ENCODE peak calls at places on chromosomes 5 and 9, in eight cellular contexts. One of them, this sample, is unnamed.

GRCh38 chr5:159099049-159099760 is 511 bp downstream of the EBF1 start:
- DNase-seq in foreskin fibroblast: peak; percentile 82
- DNase-seq in cardiac muscle cell: peak; percentile 76
- DNase-seq in heart right ventricle: no peak
- DNase-seq in fibroblast of mammary gland: peak; percentile 38
- DNase-seq in A549: peak; percentile 58
- DNase-seq in breast epithelium: no peak
- DNase-seq in transverse colon: no peak
- DNase-seq in this sample: no peak

GRCh38 chr9:115263731-115264130 is 145.8 kb upstream of the TNC start:
- DNase-seq in foreskin fibroblast: peak; percentile 89
- DNase-seq in cardiac muscle cell: no peak
- DNase-seq in heart right ventricle: no peak
- DNase-seq in fibroblast of mammary gland: peak; percentile 91
- DNase-seq in A549: no peak
- DNase-seq in breast epithelium: no peak
- DNase-seq in transverse colon: no peak
- DNase-seq in this sample: no peak

GRCh38 chr5:82465235-82465634 is 187.1 kb upstream of the RPS23 start:
- DNase-seq in foreskin fibroblast: no peak
- DNase-seq in cardiac muscle cell: no peak
- DNase-seq in heart right ventricle: no peak
- DNase-seq in fibroblast of mammary gland: no peak
- DNase-seq in A549: no peak
- DNase-seq in breast epithelium: no peak
- DNase-seq in transverse colon: no peak
- DNase-seq in this sample: no peak

GRCh38 chr9:116219686-116220085 is 66.1 kb downstream of the PAPPA start:
- DNase-seq in foreskin fibroblast: no peak
- DNase-seq in cardiac muscle cell: peak; percentile 77
- DNase-seq in heart right ventricle: no peak
- DNase-seq in fibroblast of mammary gland: no peak
- DNase-seq in A549: no peak
- DNase-seq in breast epithelium: no peak
- DNase-seq in transverse colon: no peak
- DNase-seq in this sample: no peak

GRCh38 chr5:56142620-56143431 is 90.3 kb downstream of the ANKRD55 start:
- DNase-seq in foreskin fibroblast: no peak
- DNase-seq in cardiac muscle cell: no peak
- DNase-seq in heart right ventricle: no peak
- DNase-seq in fibroblast of mammary gland: no peak
- DNase-seq in A549: no peak
- DNase-seq in breast epithelium: no peak
- DNase-seq in transverse colon: peak; percentile 52
- DNase-seq in this sample: no peak

GRCh38 chr5:110900829-110901228 is 162.0 kb downstream of the SLC25A46 start:
- DNase-seq in foreskin fibroblast: peak; percentile 84
- DNase-seq in cardiac muscle cell: no peak
- DNase-seq in heart right ventricle: no peak
- DNase-seq in fibroblast of mammary gland: peak; percentile 92
- DNase-seq in A549: peak; percentile 22
- DNase-seq in breast epithelium: no peak
- DNase-seq in transverse colon: no peak
- DNase-seq in this sample: no peak

GRCh38 chr9:137723396-137724113 is 104.8 kb downstream of the EHMT1 start:
- DNase-seq in foreskin fibroblast: no peak
- DNase-seq in cardiac muscle cell: no peak
- DNase-seq in heart right ventricle: no peak
- DNase-seq in fibroblast of mammary gland: no peak
- DNase-seq in A549: no peak
- DNase-seq in breast epithelium: no peak
- DNase-seq in transverse colon: no peak
- DNase-seq in this sample: no peak

GRCh38 chr5:53008751-53009150 is 19.6 kb downstream of the ITGA2 start:
- DNase-seq in foreskin fibroblast: peak; percentile 80
- DNase-seq in cardiac muscle cell: no peak
- DNase-seq in heart right ventricle: no peak
- DNase-seq in fibroblast of mammary gland: peak; percentile 80
- DNase-seq in A549: peak; percentile 33
- DNase-seq in breast epithelium: no peak
- DNase-seq in transverse colon: no peak
- DNase-seq in this sample: no peak

GRCh38 chr9:93579711-93580516 is 3.5 kb downstream of the PHF2 start:
- DNase-seq in foreskin fibroblast: no peak
- DNase-seq in cardiac muscle cell: no peak
- DNase-seq in heart right ventricle: no peak
- DNase-seq in fibroblast of mammary gland: no peak
- DNase-seq in A549: no peak
- DNase-seq in breast epithelium: peak; percentile 29
- DNase-seq in transverse colon: no peak
- DNase-seq in this sample: no peak

GRCh38 chr9:129822825-129823162 is 1.1 kb downstream of the TOR1A start:
- DNase-seq in foreskin fibroblast: no peak
- DNase-seq in cardiac muscle cell: no peak
- DNase-seq in heart right ventricle: no peak
- DNase-seq in fibroblast of mammary gland: peak; percentile 25
- DNase-seq in A549: no peak
- DNase-seq in breast epithelium: no peak
- DNase-seq in transverse colon: no peak
- DNase-seq in this sample: no peak

GRCh38 chr5:134114886-134115805 is 665 bp downstream of the TCF7 start:
- DNase-seq in foreskin fibroblast: no peak
- DNase-seq in cardiac muscle cell: peak; percentile 65
- DNase-seq in heart right ventricle: no peak
- DNase-seq in fibroblast of mammary gland: no peak
- DNase-seq in A549: no peak
- DNase-seq in breast epithelium: no peak
- DNase-seq in transverse colon: peak; percentile 40
- DNase-seq in this sample: no peak

GRCh38 chr5:20536813-20537212 is 548.8 kb upstream of the CDH18 start:
- DNase-seq in foreskin fibroblast: no peak
- DNase-seq in cardiac muscle cell: no peak
- DNase-seq in heart right ventricle: no peak
- DNase-seq in fibroblast of mammary gland: no peak
- DNase-seq in A549: no peak
- DNase-seq in breast epithelium: no peak
- DNase-seq in transverse colon: no peak
- DNase-seq in this sample: no peak

GRCh38 chr9:31071606-31072286 is 1312.7 kb upstream of the ACO1 start:
- DNase-seq in foreskin fibroblast: no peak
- DNase-seq in cardiac muscle cell: no peak
- DNase-seq in heart right ventricle: no peak
- DNase-seq in fibroblast of mammary gland: no peak
- DNase-seq in A549: no peak
- DNase-seq in breast epithelium: no peak
- DNase-seq in transverse colon: no peak
- DNase-seq in this sample: no peak

GRCh38 chr9:127832248-127832647 is 22.2 kb downstream of the ENG start:
- DNase-seq in foreskin fibroblast: no peak
- DNase-seq in cardiac muscle cell: no peak
- DNase-seq in heart right ventricle: no peak
- DNase-seq in fibroblast of mammary gland: no peak
- DNase-seq in A549: no peak
- DNase-seq in breast epithelium: no peak
- DNase-seq in transverse colon: no peak
- DNase-seq in this sample: no peak

GRCh38 chr9:83235524-83235923 is 172.6 kb upstream of the RASEF start:
- DNase-seq in foreskin fibroblast: no peak
- DNase-seq in cardiac muscle cell: no peak
- DNase-seq in heart right ventricle: no peak
- DNase-seq in fibroblast of mammary gland: no peak
- DNase-seq in A549: no peak
- DNase-seq in breast epithelium: no peak
- DNase-seq in transverse colon: no peak
- DNase-seq in this sample: no peak

GRCh38 chr5:80866372-80866771 is 93.8 kb upstream of the RASGRF2 start:
- DNase-seq in foreskin fibroblast: no peak
- DNase-seq in cardiac muscle cell: no peak
- DNase-seq in heart right ventricle: no peak
- DNase-seq in fibroblast of mammary gland: no peak
- DNase-seq in A549: no peak
- DNase-seq in breast epithelium: no peak
- DNase-seq in transverse colon: no peak
- DNase-seq in this sample: no peak

GRCh38 chr5:6753851-6754250 is 40.6 kb downstream of the TENT4A start:
- DNase-seq in foreskin fibroblast: no peak
- DNase-seq in cardiac muscle cell: no peak
- DNase-seq in heart right ventricle: no peak
- DNase-seq in fibroblast of mammary gland: no peak
- DNase-seq in A549: no peak
- DNase-seq in breast epithelium: no peak
- DNase-seq in transverse colon: no peak
- DNase-seq in this sample: no peak

GRCh38 chr5:95332179-95332578 is 47.3 kb upstream of the MCTP1 start:
- DNase-seq in foreskin fibroblast: no peak
- DNase-seq in cardiac muscle cell: no peak
- DNase-seq in heart right ventricle: no peak
- DNase-seq in fibroblast of mammary gland: no peak
- DNase-seq in A549: no peak
- DNase-seq in breast epithelium: no peak
- DNase-seq in transverse colon: no peak
- DNase-seq in this sample: no peak

GRCh38 chr9:137035937-137036336 is 4.0 kb upstream of the FUT7 start:
- DNase-seq in foreskin fibroblast: no peak
- DNase-seq in cardiac muscle cell: no peak
- DNase-seq in heart right ventricle: no peak
- DNase-seq in fibroblast of mammary gland: no peak
- DNase-seq in A549: no peak
- DNase-seq in breast epithelium: no peak
- DNase-seq in transverse colon: no peak
- DNase-seq in this sample: no peak

GRCh38 chr9:27838876-27839275 is 265.6 kb upstream of the C9orf72 start:
- DNase-seq in foreskin fibroblast: no peak
- DNase-seq in cardiac muscle cell: no peak
- DNase-seq in heart right ventricle: no peak
- DNase-seq in fibroblast of mammary gland: no peak
- DNase-seq in A549: no peak
- DNase-seq in breast epithelium: no peak
- DNase-seq in transverse colon: no peak
- DNase-seq in this sample: no peak

GRCh38 chr9:27835746-27836145 is 262.5 kb upstream of the C9orf72 start:
- DNase-seq in foreskin fibroblast: no peak
- DNase-seq in cardiac muscle cell: no peak
- DNase-seq in heart right ventricle: no peak
- DNase-seq in fibroblast of mammary gland: no peak
- DNase-seq in A549: no peak
- DNase-seq in breast epithelium: no peak
- DNase-seq in transverse colon: no peak
- DNase-seq in this sample: no peak

GRCh38 chr9:27836661-27837401 is 263.6 kb upstream of the C9orf72 start:
- DNase-seq in foreskin fibroblast: no peak
- DNase-seq in cardiac muscle cell: no peak
- DNase-seq in heart right ventricle: no peak
- DNase-seq in fibroblast of mammary gland: no peak
- DNase-seq in A549: no peak
- DNase-seq in breast epithelium: no peak
- DNase-seq in transverse colon: no peak
- DNase-seq in this sample: no peak

DNA sequence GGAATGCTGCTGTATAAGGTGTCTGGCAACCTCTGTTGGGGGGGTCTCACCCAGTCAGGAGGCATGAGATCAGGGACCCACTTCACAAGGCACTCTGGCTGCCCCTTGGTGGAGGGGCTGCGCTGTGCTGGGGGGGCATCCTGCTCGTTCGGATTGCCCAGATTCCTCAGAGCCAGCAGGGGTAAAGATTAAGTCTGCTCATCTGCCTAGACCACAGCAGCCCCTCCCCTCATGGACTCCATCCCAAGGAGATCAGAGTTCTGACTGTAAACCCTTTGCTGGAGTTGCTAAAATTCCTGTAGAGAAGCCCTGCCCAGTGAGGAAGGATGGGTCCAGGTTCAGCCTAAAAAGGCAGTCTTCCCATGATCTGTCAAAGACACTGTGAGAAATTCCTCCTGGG is 262.0 kb upstream of the C9orf72 start:
- DNase-seq in foreskin fibroblast: no peak
- DNase-seq in cardiac muscle cell: no peak
- DNase-seq in heart right ventricle: no peak
- DNase-seq in fibroblast of mammary gland: no peak
- DNase-seq in A549: no peak
- DNase-seq in breast epithelium: no peak
- DNase-seq in transverse colon: no peak
- DNase-seq in this sample: no peak
- TF ChIP-seq CTCF in foreskin fibroblast: no peak
- TF ChIP-seq CTCF in cardiac muscle cell: no peak
- TF ChIP-seq CTCF in heart right ventricle: no peak
- TF ChIP-seq CTCF in fibroblast of mammary gland: no peak
- TF ChIP-seq CTCF in A549: no peak
- TF ChIP-seq CTCF in breast epithelium: no peak
- TF ChIP-seq CTCF in transverse colon: no peak
- TF ChIP-seq CTCF in this sample: no peak

DNA sequence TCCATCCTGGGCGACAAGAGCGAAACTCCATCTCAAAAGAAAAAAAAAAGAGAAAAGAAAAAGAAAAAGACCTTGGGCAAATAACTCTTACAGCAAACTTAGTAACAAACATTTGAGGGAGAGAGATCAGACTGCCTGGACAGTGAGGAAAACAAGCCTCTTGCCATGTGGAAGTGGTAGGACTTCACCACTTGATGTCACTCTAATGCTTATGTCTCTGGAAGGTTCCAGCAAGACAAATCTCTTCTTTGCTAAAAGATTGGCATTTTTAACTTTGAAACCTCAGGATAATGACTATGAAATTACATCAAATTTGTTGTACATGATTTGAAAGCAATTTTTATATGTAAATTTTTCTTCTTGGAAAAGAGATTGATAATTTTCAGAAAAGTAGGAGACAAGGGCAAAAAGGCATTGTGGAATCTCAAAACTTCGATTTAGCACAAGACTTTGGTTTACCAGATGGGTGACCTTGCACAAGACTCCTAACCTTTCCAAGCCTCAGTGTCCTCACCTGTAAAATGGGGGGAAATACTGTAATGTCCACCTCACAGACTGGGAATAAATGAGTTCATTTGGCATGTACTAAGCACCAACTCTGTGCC is 5.4 kb downstream of the ACTL7B start:
- DNase-seq in foreskin fibroblast: peak; percentile 61
- DNase-seq in cardiac muscle cell: no peak
- DNase-seq in heart right ventricle: no peak
- DNase-seq in fibroblast of mammary gland: peak; percentile 45
- DNase-seq in A549: peak; percentile 39
- DNase-seq in breast epithelium: no peak
- DNase-seq in transverse colon: no peak
- DNase-seq in this sample: no peak
- TF ChIP-seq CTCF in foreskin fibroblast: peak; percentile 22
- TF ChIP-seq CTCF in cardiac muscle cell: peak; percentile 45
- TF ChIP-seq CTCF in heart right ventricle: peak; percentile 27
- TF ChIP-seq CTCF in fibroblast of mammary gland: peak; percentile 39
- TF ChIP-seq CTCF in A549: peak; percentile 49
- TF ChIP-seq CTCF in breast epithelium: no peak
- TF ChIP-seq CTCF in transverse colon: no peak
- TF ChIP-seq CTCF in this sample: no peak

GRCh38 chr5:76571595-76571994 is 51.6 kb downstream of the F2RL2 start:
- DNase-seq in foreskin fibroblast: no peak
- DNase-seq in cardiac muscle cell: no peak
- DNase-seq in heart right ventricle: no peak
- DNase-seq in fibroblast of mammary gland: no peak
- DNase-seq in A549: no peak
- DNase-seq in breast epithelium: no peak
- DNase-seq in transverse colon: no peak
- DNase-seq in this sample: no peak
- TF ChIP-seq CTCF in foreskin fibroblast: no peak
- TF ChIP-seq CTCF in cardiac muscle cell: peak; percentile 14
- TF ChIP-seq CTCF in heart right ventricle: no peak
- TF ChIP-seq CTCF in fibroblast of mammary gland: peak; percentile 8
- TF ChIP-seq CTCF in A549: no peak
- TF ChIP-seq CTCF in breast epithelium: no peak
- TF ChIP-seq CTCF in transverse colon: no peak
- TF ChIP-seq CTCF in this sample: no peak

GRCh38 chr5:160119905-160120266 is 636 bp upstream of the PWWP2A start:
- DNase-seq in foreskin fibroblast: no peak
- DNase-seq in cardiac muscle cell: no peak
- DNase-seq in heart right ventricle: no peak
- DNase-seq in fibroblast of mammary gland: no peak
- DNase-seq in A549: no peak
- DNase-seq in breast epithelium: no peak
- DNase-seq in transverse colon: no peak
- DNase-seq in this sample: no peak
- TF ChIP-seq CTCF in foreskin fibroblast: no peak
- TF ChIP-seq CTCF in cardiac muscle cell: peak; percentile 14
- TF ChIP-seq CTCF in heart right ventricle: no peak
- TF ChIP-seq CTCF in fibroblast of mammary gland: peak; percentile 17
- TF ChIP-seq CTCF in A549: no peak
- TF ChIP-seq CTCF in breast epithelium: no peak
- TF ChIP-seq CTCF in transverse colon: peak; percentile 29
- TF ChIP-seq CTCF in this sample: no peak